ENCODE peak calls at places on chromosome 4, in nine cellular contexts. X is fibroblast of pulmonary artery, Z is fibroblast of mammary gland, G is breast epithelium, Q is endodermal cell, U is foreskin fibroblast, R is testis, O is GM12865, J is choroid plexus epithelial cell. I is an unnamed sample.

GRCh38 chr4:140094701-140095420 is 59.1 kb downstream of the MAML3 start:
- DNase-seq in U (no peak), O (no peak), J (no peak), G (peak; percentile 55), R (peak; percentile 81), Q (peak; percentile 97), Z (no peak), X (no peak), I (no peak)

GRCh38 chr4:98794565-98795205 is 134.2 kb downstream of the EIF4E start:
- DNase-seq in O (no peak), G (no peak), X (peak; percentile 58), Q (peak; percentile 73), R (no peak), J (peak; percentile 69), U (peak; percentile 74), Z (peak; percentile 44), I (peak; percentile 40)

GRCh38 chr4:81906905-81907304 is 435.2 kb upstream of the RASGEF1B start:
- DNase-seq in R (no peak), Z (no peak), J (no peak), Q (no peak), G (no peak), U (no peak), X (no peak), O (no peak), I (no peak)

GRCh38 chr4:15344041-15344440 is 83.8 kb upstream of the C1QTNF7 start:
- DNase-seq in G (no peak), O (no peak), Q (no peak), R (no peak), Z (peak; percentile 90), U (peak; percentile 81), J (peak; percentile 78), X (peak; percentile 52), I (peak; percentile 46)

GRCh38 chr4:5050520-5050955 is 742 bp upstream of the STK32B start:
- DNase-seq in Z (peak; percentile 77), Q (peak; percentile 91), U (peak; percentile 86), O (peak; percentile 56), X (peak; percentile 78), R (peak; percentile 75), G (peak; percentile 77), J (peak; percentile 86), I (peak; percentile 82)

GRCh38 chr4:23171971-23172370 is 479.2 kb downstream of the GBA3 start:
- DNase-seq in U (peak; percentile 52), X (peak; percentile 9), R (no peak), O (no peak), G (no peak), J (no peak), Z (peak; percentile 1), Q (no peak), I (no peak)

GRCh38 chr4:2365054-2365912 is 53.2 kb downstream of the ZFYVE28 start:
- DNase-seq in Z (no peak), R (peak; percentile 45), G (peak; percentile 46), U (no peak), Q (peak; percentile 44), O (no peak), X (no peak), J (no peak), I (no peak)

GRCh38 chr4:47531241-47531953 is 46.3 kb downstream of the ATP10D start:
- DNase-seq in Q (peak; percentile 51), U (peak; percentile 70), G (no peak), J (peak; percentile 96), R (no peak), X (peak; percentile 88), O (peak; percentile 90), Z (peak; percentile 88), I (peak; percentile 93)

GRCh38 chr4:86442881-86443280 is 83.0 kb upstream of the MAPK10 start:
- DNase-seq in R (no peak), Z (no peak), U (no peak), J (no peak), O (no peak), Q (no peak), G (no peak), X (peak; percentile 5), I (no peak)

GRCh38 chr4:113094327-113094726 is 44.9 kb downstream of the ANK2 start:
- DNase-seq in O (no peak), X (no peak), U (no peak), J (no peak), Z (no peak), Q (no peak), R (no peak), G (no peak), I (no peak)

GRCh38 chr4:62896721-62897120 is 1512.5 kb downstream of the TECRL start:
- DNase-seq in U (no peak), Z (no peak), R (no peak), X (no peak), J (no peak), G (no peak), Q (no peak), O (no peak), I (no peak)

GRCh38 chr4:137635596-137635995 is 103.3 kb upstream of the PCDH18 start:
- DNase-seq in X (peak; percentile 62), Z (peak; percentile 48), O (no peak), J (peak; percentile 74), U (no peak), R (no peak), G (no peak), Q (no peak), I (peak; percentile 50)

GRCh38 chr4:68310651-68311247 is 39.1 kb downstream of the YTHDC1 start:
- DNase-seq in O (no peak), U (peak; percentile 9), Z (no peak), J (no peak), R (no peak), X (no peak), Q (no peak), G (no peak), I (no peak)

GRCh38 chr4:88613417-88613875 is 21.2 kb downstream of the HERC3 start:
- DNase-seq in O (peak; percentile 47), U (peak; percentile 21), G (no peak), R (no peak), Z (no peak), J (no peak), Q (no peak), X (peak; percentile 32), I (no peak)

GRCh38 chr4:169070895-169071218 is 60.8 kb upstream of the CBR4 start:
- DNase-seq in J (peak; percentile 36), Z (peak; percentile 9), Q (no peak), O (no peak), G (peak; percentile 71), X (peak; percentile 36), U (no peak), R (no peak), I (peak; percentile 66)

GRCh38 chr4:85812776-85813175 is 337.8 kb downstream of the ARHGAP24 start:
- DNase-seq in R (no peak), U (no peak), G (no peak), Q (no peak), J (peak; percentile 57), O (no peak), Z (peak; percentile 28), X (no peak), I (no peak)

GRCh38 chr4:17562157-17562556 is 14.8 kb upstream of the LAP3 start:
- DNase-seq in R (peak; percentile 68), X (no peak), Z (no peak), J (no peak), Q (peak; percentile 57), O (peak; percentile 26), G (no peak), U (no peak), I (no peak)
- TF ChIP-seq CTCF in R (peak; percentile 43), X (no peak), Z (no peak), J (peak; percentile 26), Q (peak; percentile 59), O (peak; percentile 20), G (no peak), U (no peak), I (no peak)

DNA sequence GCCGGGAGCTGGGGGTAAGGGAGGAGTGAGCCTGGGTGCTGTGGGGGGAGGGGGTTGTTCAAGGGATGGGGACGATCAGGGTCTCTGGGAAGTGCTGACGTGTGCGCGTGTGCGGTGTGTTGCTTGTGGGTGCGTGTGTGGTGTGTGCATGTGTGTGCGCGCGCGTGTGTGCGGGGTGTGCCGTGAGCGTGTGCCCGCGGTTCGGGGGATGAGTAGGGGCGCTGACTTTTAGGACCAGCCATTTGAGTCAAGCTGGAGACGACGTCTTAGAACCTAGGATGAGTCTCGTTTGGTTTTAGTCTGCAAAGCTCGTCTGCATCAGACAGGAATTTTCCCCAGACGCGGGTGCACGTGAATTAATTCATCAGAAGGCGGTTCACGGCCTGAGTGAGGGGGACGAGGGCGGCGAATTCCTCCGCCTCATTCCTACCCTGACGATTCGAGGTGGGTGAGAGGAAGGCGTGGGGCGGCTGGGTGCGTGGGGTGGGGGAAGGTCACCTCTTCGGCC is 950 bp upstream of the TMEM271 start:
- DNase-seq in R (no peak), G (no peak), U (peak; percentile 23), X (no peak), Z (no peak), Q (no peak), J (no peak), O (no peak), I (no peak)
- H3K4me3 ChIP-seq in R (no peak overlapping the region), G (no peak overlapping the region), U (no peak overlapping the region), X (no peak overlapping the region), Z (no peak overlapping the region), Q (no peak overlapping the region), J (no peak overlapping the region), O (no peak overlapping the region), I (no peak overlapping the region)

GRCh38 chr4:94571301-94571700 is 119.6 kb downstream of the PDLIM5 start:
- DNase-seq in Q (no peak), J (no peak), O (no peak), U (no peak), X (no peak), G (no peak), Z (no peak), R (no peak), I (no peak)
- TF ChIP-seq CTCF in Q (peak; percentile 49), J (no peak), O (no peak), U (no peak), X (no peak), G (no peak), Z (no peak), R (no peak), I (no peak)

GRCh38 chr4:40515398-40516293 is 114.0 kb downstream of the RBM47 start:
- DNase-seq in Q (peak; percentile 61), U (peak; percentile 12), G (no peak), X (peak; percentile 30), R (no peak), O (peak; percentile 93), J (peak; percentile 29), Z (peak; percentile 51), I (peak; percentile 59)

GRCh38 chr4:40516651-40517050 is 113.0 kb downstream of the RBM47 start:
- DNase-seq in Q (peak; percentile 67), X (no peak), U (no peak), G (no peak), R (no peak), J (no peak), O (peak; percentile 61), Z (no peak), I (no peak)

GRCh38 chr4:40511017-40511614 is 118.5 kb downstream of the RBM47 start:
- DNase-seq in J (no peak), G (no peak), O (no peak), Z (no peak), Q (no peak), R (no peak), U (no peak), X (no peak), I (no peak)

GRCh38 chr4:40515037-40515397 is 114.6 kb downstream of the RBM47 start:
- DNase-seq in X (no peak), O (no peak), Q (no peak), R (no peak), J (no peak), G (no peak), U (no peak), Z (no peak), I (no peak)

GRCh38 chr4:40514409-40515025 is 115.1 kb downstream of the RBM47 start:
- DNase-seq in O (no peak), J (no peak), U (no peak), X (no peak), Q (no peak), R (no peak), Z (no peak), G (no peak), I (no peak)
- H3K4me3 ChIP-seq in O (no peak overlapping the region), J (no peak overlapping the region), U (no peak overlapping the region), X (no peak overlapping the region), Q (no peak overlapping the region), R (no peak overlapping the region), Z (no peak overlapping the region), G (no peak overlapping the region), I (no peak overlapping the region)